ENCODE peak calls at places on chromosome 5, in ten cellular contexts. S, H, D, T, W, R, N, I, M and L are unnamed samples. For H3K4me1, the result is how much of the 10 kb centered on the place peaks cover.

GRCh38 chr5:19555436-19555835 is 432.6 kb downstream of the CDH18 start:
- DNase-seq in T (no peak), N (no peak), S (no peak), R (no peak), D (no peak), M (no peak), W (no peak), H (no peak), I (no peak), L (no peak)

GRCh38 chr5:143434261-143435206 is 31.0 kb upstream of the NR3C1 start:
- DNase-seq in H (no peak), T (no peak), N (no peak), W (no peak), R (no peak), M (no peak), S (no peak), D (no peak), I (peak), L (peak)

GRCh38 chr5:169805527-169805934 is 168.5 kb downstream of the DOCK2 start:
- DNase-seq in N (no peak), S (no peak), W (no peak), R (no peak), T (peak), H (no peak), D (no peak), M (no peak), I (no peak), L (no peak)

GRCh38 chr5:157540707-157541451 is 34.7 kb downstream of the ADAM19 start:
- DNase-seq in I (peak), H (peak), T (peak), S (peak), D (no peak), R (no peak), W (peak), N (no peak), M (no peak), L (peak)

GRCh38 chr5:120152472-120152871 is 311.6 kb upstream of the PRR16 start:
- DNase-seq in T (no peak), N (no peak), H (no peak), I (no peak), M (no peak), W (no peak), D (no peak), R (no peak), S (peak), L (no peak)

GRCh38 chr5:93452255-93452654 is 128.8 kb downstream of the NR2F1-AS1 start:
- DNase-seq in N (no peak), T (no peak), S (peak), I (no peak), R (no peak), M (no peak), H (no peak), W (no peak), D (no peak), L (no peak)

GRCh38 chr5:38660194-38660668 is 103.8 kb upstream of the LIFR start:
- DNase-seq in W (no peak), S (no peak), T (no peak), I (no peak), M (no peak), D (no peak), N (peak), H (no peak), R (peak), L (no peak)

GRCh38 chr5:42894057-42894456 is 82.4 kb upstream of the SELENOP start:
- DNase-seq in R (no peak), S (no peak), H (no peak), W (no peak), D (no peak), I (no peak), M (no peak), N (no peak), T (no peak), L (no peak)

GRCh38 chr5:117955831-117956230 is 1032.5 kb downstream of the DTWD2 start:
- DNase-seq in M (no peak), I (no peak), H (no peak), T (no peak), W (no peak), D (no peak), N (no peak), R (no peak), S (no peak), L (no peak)

GRCh38 chr5:166865206-166865605 is 1426.2 kb upstream of the WWC1 start:
- DNase-seq in W (no peak), H (no peak), D (no peak), S (no peak), I (no peak), T (no peak), M (no peak), N (no peak), R (no peak), L (no peak)

GRCh38 chr5:75948441-75948840 is 134.7 kb upstream of the SV2C start:
- DNase-seq in W (no peak), T (no peak), I (no peak), D (no peak), H (no peak), N (no peak), R (no peak), S (no peak), M (no peak), L (no peak)

GRCh38 chr5:135012951-135013391 is 21.1 kb downstream of the PITX1 start:
- DNase-seq in T (no peak), S (no peak), D (no peak), H (peak), I (peak), R (peak), W (no peak), N (no peak), M (no peak), L (peak)

GRCh38 chr5:158682631-158683030 is 417.1 kb downstream of the EBF1 start:
- DNase-seq in S (no peak), N (no peak), R (no peak), T (no peak), W (no peak), M (no peak), I (no peak), H (no peak), D (no peak), L (no peak)

GRCh38 chr5:59275537-59276276 is 617.8 kb downstream of the PDE4D start:
- DNase-seq in H (peak), S (peak), D (no peak), W (peak), N (peak), M (no peak), I (no peak), T (no peak), R (no peak), L (peak)

GRCh38 chr5:111439473-111440075 is 72.8 kb downstream of the STARD4 start:
- DNase-seq in H (no peak), D (no peak), W (no peak), N (no peak), T (no peak), I (no peak), M (no peak), R (no peak), S (no peak), L (no peak)

GRCh38 chr5:143922718-143923117 is 110.8 kb downstream of the HMHB1 start:
- DNase-seq in T (no peak), I (no peak), S (peak), R (no peak), M (no peak), D (no peak), N (no peak), W (no peak), H (no peak), L (no peak)

GRCh38 chr5:96344678-96345612 is 88.1 kb downstream of the PCSK1 start:
- DNase-seq in M (no peak), H (no peak), R (no peak), S (peak), D (peak), N (peak), W (peak), I (no peak), T (peak), L (peak)

GRCh38 chr5:145855842-145856267 is 17.0 kb downstream of the GRXCR2 start:
- DNase-seq in S (no peak), D (no peak), N (no peak), I (no peak), W (no peak), M (no peak), H (no peak), R (no peak), T (no peak), L (no peak)

GRCh38 chr5:57358796-57359592 is 123.6 kb downstream of the ACTBL2 start:
- DNase-seq in R (no peak), T (no peak), D (no peak), N (no peak), I (no peak), W (no peak), M (no peak), H (no peak), S (no peak), L (no peak)

DNA sequence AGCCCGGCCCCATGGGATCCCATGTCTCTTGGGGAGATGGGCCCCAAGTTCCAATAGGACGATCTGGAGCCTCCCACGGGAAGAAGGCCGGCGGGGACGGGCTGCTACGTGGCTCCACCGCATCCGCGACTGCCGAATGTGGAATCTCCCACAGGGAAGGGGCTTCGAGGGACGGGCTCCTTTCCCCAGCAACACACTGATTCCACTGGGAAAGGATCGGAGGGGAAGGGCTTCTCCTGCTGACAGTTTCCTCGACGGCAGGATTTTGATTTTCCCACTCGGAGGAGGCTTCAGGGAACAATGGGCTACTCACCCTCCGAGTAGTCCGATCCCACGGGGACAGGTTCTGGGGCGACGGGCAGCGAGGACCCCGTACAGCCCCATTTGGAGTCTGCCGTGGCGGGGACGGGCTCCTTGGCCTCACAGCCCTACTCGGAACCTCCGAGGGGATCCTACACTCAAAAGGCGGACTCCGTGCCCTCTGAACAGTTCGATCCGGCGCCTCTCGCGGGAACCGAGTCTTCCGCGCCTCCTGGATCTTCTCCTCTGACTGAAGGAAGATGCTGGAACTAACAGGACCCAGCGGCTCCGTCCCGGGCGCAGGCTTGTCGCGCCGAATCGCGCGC is 1.3 kb downstream of the PROB1 start:
- DNase-seq in R (no peak), D (no peak), S (no peak), T (no peak), N (no peak), M (no peak), I (no peak), H (no peak), W (no peak), L (no peak)
- H3K4me1 ChIP-seq in R (under half), D (under half), S (under half), T (half or more), N (under half), M (under half), I (under half), H (under half), W (under half), L (half or more)

GRCh38 chr5:178116406-178116885 is 3.1 kb downstream of the N4BP3 start:
- DNase-seq in R (no peak), I (peak), W (peak), T (peak), D (no peak), N (no peak), H (no peak), S (peak), M (no peak), L (no peak)
- TF ChIP-seq POLR2AphosphoS5 in R (no peak), I (peak), W (no peak), T (peak), D (no peak), N (no peak), H (no peak), S (no peak), M (no peak), L (no peak)

GRCh38 chr5:6736106-6736505 is 22.9 kb downstream of the TENT4A start:
- DNase-seq in W (no peak), S (no peak), N (no peak), H (peak), D (no peak), T (no peak), R (no peak), M (no peak), I (peak), L (no peak)
- H3K27ac ChIP-seq in W (no peak), S (no peak), N (no peak), H (no peak), D (no peak), T (peak), R (no peak), M (no peak), I (no peak), L (no peak)

GRCh38 chr5:133966090-133966489 is 2.3 kb downstream of the C5orf15 start:
- DNase-seq in N (no peak), I (no peak), R (no peak), T (no peak), M (no peak), D (no peak), S (no peak), W (no peak), H (no peak), L (no peak)

GRCh38 chr5:133969654-133970324 is 1.4 kb upstream of the C5orf15 start:
- DNase-seq in W (no peak), T (peak), S (no peak), H (no peak), D (no peak), R (no peak), M (no peak), N (no peak), I (no peak), L (no peak)

GRCh38 chr5:133967124-133967523 is 1.3 kb downstream of the C5orf15 start:
- DNase-seq in T (no peak), S (no peak), D (no peak), W (no peak), I (no peak), N (no peak), H (no peak), M (no peak), R (no peak), L (no peak)

GRCh38 chr5:133968057-133968993 is at the start of gene C5orf15:
- DNase-seq in W (peak), R (peak), N (peak), S (peak), M (peak), H (peak), D (peak), T (peak), I (peak), L (peak)

GRCh38 chr5:133967715-133968056 is 739 bp downstream of the C5orf15 start:
- DNase-seq in S (peak), M (no peak), H (no peak), R (no peak), N (no peak), I (no peak), D (no peak), T (no peak), W (peak), L (peak)
- H3K4me1 ChIP-seq in S (under half), M (under half), H (under half), R (under half), N (under half), I (under half), D (under half), T (under half), W (under half), L (under half)